ENCODE peak calls at places on chromosome 21, in six cellular contexts. L is OCI-LY7, W is PC-3, S is psoas muscle, B is tibial artery, Y is SK-N-SH. E is an unnamed sample.

GRCh38 chr21:37198989-37199924 is 67.9 kb downstream of the VPS26C start:
- DNase-seq in L (no peak), W (peak; percentile 91), S (no peak), B (no peak), Y (peak; percentile 17), E (no peak)

GRCh38 chr21:33219300-33219699 is 10.4 kb upstream of the IFNAR2 start:
- DNase-seq in L (no peak), W (no peak), S (no peak), B (no peak), Y (no peak), E (no peak)

GRCh38 chr21:19029816-19030215 is 626.2 kb upstream of the TMPRSS15 start:
- DNase-seq in L (no peak), W (no peak), S (no peak), B (no peak), Y (no peak), E (no peak)

GRCh38 chr21:16423921-16424320 is 694.1 kb downstream of the USP25 start:
- DNase-seq in L (no peak), W (no peak), S (no peak), B (no peak), Y (no peak), E (no peak)

GRCh38 chr21:43835861-43836260 is 29.2 kb upstream of the AGPAT3 start:
- DNase-seq in L (no peak), W (no peak), S (no peak), B (no peak), Y (peak; percentile 12), E (no peak)

GRCh38 chr21:35578831-35579470 is 481.4 kb downstream of the SETD4 start:
- DNase-seq in L (no peak), W (no peak), S (no peak), B (no peak), Y (no peak), E (no peak)

GRCh38 chr21:16084776-16085364 is 355.1 kb downstream of the USP25 start:
- DNase-seq in L (no peak), W (peak; percentile 88), S (peak; percentile 87), B (peak; percentile 75), Y (no peak), E (no peak)

GRCh38 chr21:45261093-45261492 is 26.6 kb downstream of the POFUT2 start:
- DNase-seq in L (no peak), W (no peak), S (no peak), B (no peak), Y (peak; percentile 9), E (no peak)

GRCh38 chr21:45209046-45209445 is 78.6 kb downstream of the POFUT2 start:
- DNase-seq in L (no peak), W (peak; percentile 42), S (no peak), B (no peak), Y (no peak), E (no peak)

GRCh38 chr21:16588433-16588860 is 858.7 kb downstream of the USP25 start:
- DNase-seq in L (no peak), W (peak; percentile 28), S (peak; percentile 63), B (peak; percentile 86), Y (peak; percentile 76), E (peak; percentile 20)

GRCh38 chr21:45576838-45577737 is 34.8 kb upstream of the SLC19A1 start:
- DNase-seq in L (no peak), W (no peak), S (no peak), B (peak; percentile 58), Y (peak; percentile 30), E (no peak)

GRCh38 chr21:33977721-33978369 is 62.2 kb upstream of the ATP5PO start:
- DNase-seq in L (no peak), W (no peak), S (no peak), B (no peak), Y (no peak), E (no peak)

GRCh38 chr21:32257952-32258785 is 20.7 kb downstream of the MIS18A start:
- DNase-seq in L (peak; percentile 62), W (peak; percentile 89), S (peak; percentile 71), B (peak; percentile 83), Y (peak; percentile 81), E (peak; percentile 85)

GRCh38 chr21:15112858-15113257 is 48.1 kb upstream of the NRIP1 start:
- DNase-seq in L (no peak), W (peak; percentile 12), S (no peak), B (no peak), Y (no peak), E (no peak)

GRCh38 chr21:35324372-35325220 is 275.5 kb upstream of the RUNX1 start:
- DNase-seq in L (no peak), W (peak; percentile 56), S (peak; percentile 63), B (no peak), Y (no peak), E (no peak)

GRCh38 chr21:33801424-33802405 is 113.9 kb downstream of the ATP5PO start:
- DNase-seq in L (no peak), W (peak; percentile 98), S (peak; percentile 54), B (no peak), Y (no peak), E (no peak)

GRCh38 chr21:36661511-36662309 is 37.2 kb upstream of the SIM2 start:
- DNase-seq in L (no peak), W (peak; percentile 75), S (no peak), B (no peak), Y (peak; percentile 43), E (no peak)

GRCh38 chr21:27464643-27465042 is 497.8 kb upstream of the ADAMTS5 start:
- DNase-seq in L (no peak), W (peak; percentile 9), S (no peak), B (no peak), Y (no peak), E (no peak)

GRCh38 chr21:34282223-34282622 is 81.6 kb upstream of the KCNE2 start:
- DNase-seq in L (no peak), W (peak; percentile 60), S (no peak), B (no peak), Y (no peak), E (no peak)

GRCh38 chr21:35810431-35810970 is 249.8 kb downstream of the SETD4 start:
- DNase-seq in L (no peak), W (no peak), S (no peak), B (no peak), Y (no peak), E (no peak)

GRCh38 chr21:41045534-41046268 is 122.3 kb upstream of the BACE2 start:
- DNase-seq in L (no peak), W (peak; percentile 23), S (no peak), B (no peak), Y (peak; percentile 43), E (no peak)

GRCh38 chr21:14448784-14449183 is 65.8 kb upstream of the HSPA13 start:
- DNase-seq in L (no peak), W (no peak), S (no peak), B (no peak), Y (no peak), E (no peak)

GRCh38 chr21:43916691-43917514 is 51.9 kb downstream of the AGPAT3 start:
- DNase-seq in L (no peak), W (no peak), S (no peak), B (peak; percentile 6), Y (no peak), E (no peak)

GRCh38 chr21:38383411-38384245 is 114.6 kb downstream of the ERG start:
- DNase-seq in L (no peak), W (no peak), S (no peak), B (no peak), Y (no peak), E (no peak)
- H3K4me1 ChIP-seq in L (no peaks in the 10 kb centered on the region), W (no peaks in the 10 kb centered on the region), S (no peaks in the 10 kb centered on the region), B (no peaks in the 10 kb centered on the region), Y (peaks cover 11% of the 10 kb centered on the region), E (peaks cover 10% of the 10 kb centered on the region)

GRCh38 chr21:42228709-42229220 is 9.8 kb downstream of the ABCG1 start:
- DNase-seq in L (no peak), W (no peak), S (no peak), B (no peak), Y (no peak), E (no peak)
- H3K4me1 ChIP-seq in L (peaks cover 99% of the 10 kb centered on the region), W (peaks cover 12% of the 10 kb centered on the region), S (peaks cover 65% of the 10 kb centered on the region), B (no peaks in the 10 kb centered on the region), Y (peaks cover 23% of the 10 kb centered on the region), E (peaks cover 5% of the 10 kb centered on the region)

GRCh38 chr21:29187939-29188338 is 57.5 kb downstream of the MAP3K7CL start:
- DNase-seq in L (no peak), W (peak; percentile 94), S (peak; percentile 72), B (no peak), Y (no peak), E (no peak)

GRCh38 chr21:29190920-29191319 is 60.5 kb downstream of the MAP3K7CL start:
- DNase-seq in L (no peak), W (no peak), S (peak; percentile 63), B (no peak), Y (no peak), E (no peak)

GRCh38 chr21:29186246-29186645 is 55.8 kb downstream of the MAP3K7CL start:
- DNase-seq in L (no peak), W (no peak), S (no peak), B (no peak), Y (no peak), E (no peak)

GRCh38 chr21:29192999-29193563 is 62.6 kb downstream of the MAP3K7CL start:
- DNase-seq in L (no peak), W (no peak), S (no peak), B (no peak), Y (peak; percentile 42), E (no peak)

DNA sequence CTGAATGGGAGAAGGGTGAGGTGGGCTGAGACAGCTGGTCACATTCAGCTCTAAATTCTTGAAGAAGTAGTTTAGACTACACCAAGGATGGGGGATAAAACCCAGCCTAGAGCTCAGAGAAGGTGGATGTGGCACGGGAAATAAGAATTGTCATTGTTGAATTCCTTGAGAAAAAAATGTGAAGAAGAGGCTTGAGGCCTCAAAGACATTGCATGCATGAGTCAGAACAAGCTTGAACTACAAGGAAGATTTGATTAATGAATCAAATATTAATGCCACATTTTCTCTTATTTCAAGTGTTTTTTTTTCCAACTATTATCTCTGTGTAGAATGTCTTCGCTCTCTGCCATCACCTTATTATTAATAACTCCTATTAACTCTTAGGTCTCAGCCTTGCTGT is 58.9 kb downstream of the MAP3K7CL start:
- DNase-seq in L (no peak), W (no peak), S (no peak), B (no peak), Y (no peak), E (no peak)
- H3K4me1 ChIP-seq in L (no peaks in the 10 kb centered on the region), W (peaks cover 24% of the 10 kb centered on the region), S (peaks cover 7% of the 10 kb centered on the region), B (no peaks in the 10 kb centered on the region), Y (peaks cover 4% of the 10 kb centered on the region), E (peaks cover 6% of the 10 kb centered on the region)

DNA sequence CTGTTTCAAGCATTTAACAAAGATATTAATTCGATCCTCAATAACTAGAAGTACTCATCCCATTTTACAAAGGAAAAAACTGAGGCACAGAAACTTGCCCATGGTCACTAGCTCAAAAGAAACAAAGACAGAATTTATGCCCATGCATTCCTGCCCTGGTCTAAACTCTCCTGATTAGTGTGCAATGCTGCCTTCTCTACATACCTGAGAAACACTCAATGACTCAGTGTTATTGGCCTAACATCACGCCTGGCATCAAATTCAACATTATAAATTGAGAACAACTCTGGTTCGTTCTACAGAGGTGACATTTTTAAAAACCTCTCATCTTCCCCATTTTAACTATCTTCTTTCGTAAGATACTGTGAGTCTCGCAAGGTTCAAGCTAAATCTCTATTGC is 5.2 kb downstream of the APP start:
- DNase-seq in L (no peak), W (peak; percentile 35), S (no peak), B (no peak), Y (no peak), E (no peak)
- H3K4me1 ChIP-seq in L (no peaks in the 10 kb centered on the region), W (peaks cover 41% of the 10 kb centered on the region), S (peaks cover 4% of the 10 kb centered on the region), B (no peaks in the 10 kb centered on the region), Y (peaks cover 22% of the 10 kb centered on the region), E (no peaks in the 10 kb centered on the region)